ENCODE peak calls at places on chromosome 3, in seven cellular contexts. Y, E, C, Q, F, G and S are unnamed samples.

GRCh38 chr3:186417791-186418190 is 55.8 kb upstream of the DGKG start:
- DNase-seq in Y (no peak), E (no peak), C (peak; percentile 80), Q (no peak), F (no peak), G (peak; percentile 44), S (no peak)

GRCh38 chr3:195893516-195893915 is 14.8 kb downstream of the TNK2 start:
- DNase-seq in Y (no peak), E (peak; percentile 76), C (no peak), Q (no peak), F (no peak), G (no peak), S (no peak)

GRCh38 chr3:173889522-173890055 is 492.0 kb downstream of the NLGN1 start:
- DNase-seq in Y (no peak), E (no peak), C (no peak), Q (no peak), F (no peak), G (no peak), S (no peak)

GRCh38 chr3:59180006-59180405 is 130.2 kb upstream of the CFAP20DC start:
- DNase-seq in Y (no peak), E (no peak), C (no peak), Q (no peak), F (no peak), G (no peak), S (no peak)

GRCh38 chr3:122562923-122563716 is 980 bp downstream of the PARP9 start:
- DNase-seq in Y (no peak), E (no peak), C (no peak), Q (no peak), F (no peak), G (no peak), S (no peak)

GRCh38 chr3:102225407-102226132 is 209.2 kb upstream of the ZPLD1 start:
- DNase-seq in Y (peak; percentile 52), E (peak; percentile 49), C (peak; percentile 35), Q (peak; percentile 38), F (peak; percentile 43), G (peak; percentile 72), S (peak; percentile 78)

GRCh38 chr3:183725387-183725786 is 27.8 kb downstream of the YEATS2 start:
- DNase-seq in Y (no peak), E (no peak), C (no peak), Q (no peak), F (no peak), G (no peak), S (no peak)

GRCh38 chr3:72018339-72018984 is 233.5 kb upstream of the PROK2 start:
- DNase-seq in Y (no peak), E (no peak), C (no peak), Q (no peak), F (no peak), G (no peak), S (no peak)

GRCh38 chr3:142210608-142211007 is 14.8 kb downstream of the GK5 start:
- DNase-seq in Y (no peak), E (peak; percentile 12), C (no peak), Q (no peak), F (no peak), G (no peak), S (no peak)

GRCh38 chr3:7876741-7877297 is 624.8 kb upstream of the LMCD1 start:
- DNase-seq in Y (no peak), E (peak; percentile 3), C (no peak), Q (peak; percentile 60), F (peak; percentile 2), G (no peak), S (peak; percentile 90)

GRCh38 chr3:103210583-103210982 is 775.8 kb downstream of the ZPLD1 start:
- DNase-seq in Y (no peak), E (no peak), C (no peak), Q (no peak), F (no peak), G (no peak), S (no peak)

GRCh38 chr3:12343091-12343494 is 54.2 kb downstream of the PPARG start:
- DNase-seq in Y (no peak), E (no peak), C (no peak), Q (no peak), F (no peak), G (no peak), S (no peak)

GRCh38 chr3:64612082-64612860 is 75.5 kb downstream of the ADAMTS9 start:
- DNase-seq in Y (no peak), E (no peak), C (no peak), Q (no peak), F (no peak), G (no peak), S (no peak)

GRCh38 chr3:69085543-69086132 is 901 bp downstream of the ARL6IP5 start:
- DNase-seq in Y (no peak), E (no peak), C (no peak), Q (no peak), F (peak; percentile 11), G (no peak), S (peak; percentile 22)

GRCh38 chr3:107024481-107025153 is 352.6 kb upstream of the CCDC54 start:
- DNase-seq in Y (no peak), E (no peak), C (peak; percentile 21), Q (no peak), F (no peak), G (no peak), S (no peak)

GRCh38 chr3:110027446-110027845 is 690.1 kb upstream of the DPPA4 start:
- DNase-seq in Y (no peak), E (no peak), C (peak; percentile 61), Q (no peak), F (peak; percentile 0), G (no peak), S (no peak)

GRCh38 chr3:195270350-195271115 is 426 bp downstream of the XXYLT1 start:
- DNase-seq in Y (peak; percentile 79), E (peak; percentile 63), C (no peak), Q (no peak), F (peak; percentile 89), G (no peak), S (peak; percentile 61)

GRCh38 chr3:111737056-111737711 is 121.9 kb upstream of the PHLDB2 start:
- DNase-seq in Y (no peak), E (no peak), C (no peak), Q (no peak), F (no peak), G (no peak), S (no peak)

GRCh38 chr3:16866447-16867025 is 18.2 kb upstream of the PLCL2 start:
- DNase-seq in Y (no peak), E (peak; percentile 33), C (peak; percentile 31), Q (no peak), F (no peak), G (no peak), S (peak; percentile 42)

GRCh38 chr3:100740207-100740606 is 30.9 kb downstream of the TFG start:
- DNase-seq in Y (no peak), E (no peak), C (no peak), Q (no peak), F (no peak), G (no peak), S (no peak)

GRCh38 chr3:37054370-37054769 is 61.1 kb downstream of the MLH1 start:
- DNase-seq in Y (no peak), E (peak; percentile 45), C (peak; percentile 78), Q (no peak), F (no peak), G (peak; percentile 57), S (peak; percentile 19)

GRCh38 chr3:57484563-57484962 is 59.6 kb downstream of the DNAH12 start:
- DNase-seq in Y (no peak), E (no peak), C (no peak), Q (no peak), F (no peak), G (no peak), S (no peak)